ENCODE peak calls at places on chromosomes 2 and 18, in eight cellular contexts. One of them, this sample, is unnamed.

GRCh38 chr18:8744038-8744437 is 38.7 kb downstream of the MTCL1 start:
- DNase-seq in neural crest cell: no peak
- DNase-seq in progenitor cell of endocrine pancreas: no peak
- DNase-seq in AG09319: no peak
- DNase-seq in fibroblast of mammary gland: no peak
- DNase-seq in brain microvascular endothelial cell: no peak
- DNase-seq in neural progenitor cell: no peak
- DNase-seq in WTC11: no peak
- DNase-seq in this sample: no peak

GRCh38 chr2:234533631-234534030 is 36.8 kb upstream of the ARL4C start:
- DNase-seq in fibroblast of mammary gland: no peak
- DNase-seq in brain microvascular endothelial cell: no peak
- DNase-seq in progenitor cell of endocrine pancreas: no peak
- DNase-seq in AG09319: no peak
- DNase-seq in WTC11: no peak
- DNase-seq in neural crest cell: peak; percentile 29
- DNase-seq in neural progenitor cell: peak; percentile 61
- DNase-seq in this sample: no peak

GRCh38 chr2:237062585-237062984 is 23.1 kb upstream of the COPS8 start:
- DNase-seq in AG09319: no peak
- DNase-seq in WTC11: no peak
- DNase-seq in neural progenitor cell: peak; percentile 31
- DNase-seq in fibroblast of mammary gland: peak; percentile 18
- DNase-seq in neural crest cell: no peak
- DNase-seq in brain microvascular endothelial cell: no peak
- DNase-seq in progenitor cell of endocrine pancreas: no peak
- DNase-seq in this sample: no peak

GRCh38 chr2:54648256-54648655 is 75.2 kb upstream of the EML6 start:
- DNase-seq in neural crest cell: no peak
- DNase-seq in WTC11: no peak
- DNase-seq in fibroblast of mammary gland: no peak
- DNase-seq in brain microvascular endothelial cell: no peak
- DNase-seq in neural progenitor cell: no peak
- DNase-seq in progenitor cell of endocrine pancreas: no peak
- DNase-seq in AG09319: no peak
- DNase-seq in this sample: no peak

GRCh38 chr18:24679062-24679461 is 218.6 kb downstream of the HRH4 start:
- DNase-seq in WTC11: no peak
- DNase-seq in neural progenitor cell: no peak
- DNase-seq in neural crest cell: no peak
- DNase-seq in fibroblast of mammary gland: no peak
- DNase-seq in AG09319: no peak
- DNase-seq in brain microvascular endothelial cell: no peak
- DNase-seq in progenitor cell of endocrine pancreas: no peak
- DNase-seq in this sample: no peak

GRCh38 chr2:156908825-156909224 is 348.7 kb upstream of the GALNT5 start:
- DNase-seq in neural crest cell: no peak
- DNase-seq in AG09319: peak; percentile 37
- DNase-seq in brain microvascular endothelial cell: peak; percentile 50
- DNase-seq in fibroblast of mammary gland: peak; percentile 85
- DNase-seq in neural progenitor cell: no peak
- DNase-seq in WTC11: no peak
- DNase-seq in progenitor cell of endocrine pancreas: no peak
- DNase-seq in this sample: no peak

GRCh38 chr2:104897515-104898184 is 43.7 kb downstream of the POU3F3 start:
- DNase-seq in brain microvascular endothelial cell: no peak
- DNase-seq in neural crest cell: no peak
- DNase-seq in AG09319: peak; percentile 3
- DNase-seq in fibroblast of mammary gland: peak; percentile 98
- DNase-seq in WTC11: no peak
- DNase-seq in progenitor cell of endocrine pancreas: no peak
- DNase-seq in neural progenitor cell: no peak
- DNase-seq in this sample: no peak

GRCh38 chr18:79738041-79738461 is 58.4 kb downstream of the CTDP1 start:
- DNase-seq in AG09319: no peak
- DNase-seq in progenitor cell of endocrine pancreas: no peak
- DNase-seq in WTC11: no peak
- DNase-seq in neural progenitor cell: no peak
- DNase-seq in neural crest cell: no peak
- DNase-seq in brain microvascular endothelial cell: no peak
- DNase-seq in fibroblast of mammary gland: no peak
- DNase-seq in this sample: no peak

GRCh38 chr2:85723707-85724360 is 29.7 kb downstream of the GNLY start:
- DNase-seq in neural progenitor cell: no peak
- DNase-seq in WTC11: no peak
- DNase-seq in progenitor cell of endocrine pancreas: no peak
- DNase-seq in AG09319: no peak
- DNase-seq in neural crest cell: no peak
- DNase-seq in brain microvascular endothelial cell: no peak
- DNase-seq in fibroblast of mammary gland: peak; percentile 45
- DNase-seq in this sample: no peak

GRCh38 chr2:234308073-234308813 is 188.6 kb downstream of the ARL4C start:
- DNase-seq in neural progenitor cell: no peak
- DNase-seq in brain microvascular endothelial cell: peak; percentile 86
- DNase-seq in progenitor cell of endocrine pancreas: no peak
- DNase-seq in AG09319: no peak
- DNase-seq in fibroblast of mammary gland: no peak
- DNase-seq in neural crest cell: no peak
- DNase-seq in WTC11: no peak
- DNase-seq in this sample: no peak

GRCh38 chr2:85779641-85780315 is 26.0 kb downstream of the ATOH8 start:
- DNase-seq in neural progenitor cell: no peak
- DNase-seq in progenitor cell of endocrine pancreas: no peak
- DNase-seq in brain microvascular endothelial cell: no peak
- DNase-seq in neural crest cell: no peak
- DNase-seq in fibroblast of mammary gland: no peak
- DNase-seq in WTC11: no peak
- DNase-seq in AG09319: no peak
- DNase-seq in this sample: no peak

GRCh38 chr2:231371430-231372054 is 24.0 kb upstream of the B3GNT7 start:
- DNase-seq in neural crest cell: no peak
- DNase-seq in neural progenitor cell: no peak
- DNase-seq in AG09319: no peak
- DNase-seq in fibroblast of mammary gland: no peak
- DNase-seq in progenitor cell of endocrine pancreas: no peak
- DNase-seq in brain microvascular endothelial cell: no peak
- DNase-seq in WTC11: no peak
- DNase-seq in this sample: no peak

GRCh38 chr2:65045651-65046050 is 10.6 kb upstream of the CEP68 start:
- DNase-seq in AG09319: no peak
- DNase-seq in neural progenitor cell: peak; percentile 70
- DNase-seq in fibroblast of mammary gland: peak; percentile 51
- DNase-seq in brain microvascular endothelial cell: peak; percentile 41
- DNase-seq in WTC11: peak; percentile 52
- DNase-seq in progenitor cell of endocrine pancreas: no peak
- DNase-seq in neural crest cell: peak; percentile 11
- DNase-seq in this sample: peak; percentile 7

GRCh38 chr18:79476031-79476917 is 80.5 kb downstream of the NFATC1 start:
- DNase-seq in fibroblast of mammary gland: no peak
- DNase-seq in WTC11: no peak
- DNase-seq in neural progenitor cell: no peak
- DNase-seq in neural crest cell: no peak
- DNase-seq in brain microvascular endothelial cell: no peak
- DNase-seq in progenitor cell of endocrine pancreas: no peak
- DNase-seq in AG09319: no peak
- DNase-seq in this sample: no peak

GRCh38 chr2:16351541-16351940 is 314.1 kb downstream of the CYRIA start:
- DNase-seq in progenitor cell of endocrine pancreas: no peak
- DNase-seq in fibroblast of mammary gland: no peak
- DNase-seq in brain microvascular endothelial cell: no peak
- DNase-seq in WTC11: no peak
- DNase-seq in AG09319: no peak
- DNase-seq in neural crest cell: no peak
- DNase-seq in neural progenitor cell: no peak
- DNase-seq in this sample: no peak

GRCh38 chr2:196808281-196808680 is 874 bp downstream of the C2orf66 start:
- DNase-seq in brain microvascular endothelial cell: no peak
- DNase-seq in neural progenitor cell: no peak
- DNase-seq in WTC11: no peak
- DNase-seq in fibroblast of mammary gland: no peak
- DNase-seq in AG09319: no peak
- DNase-seq in progenitor cell of endocrine pancreas: no peak
- DNase-seq in neural crest cell: no peak
- DNase-seq in this sample: no peak

GRCh38 chr2:185188656-185189055 is 549.9 kb upstream of the FSIP2 start:
- DNase-seq in AG09319: no peak
- DNase-seq in progenitor cell of endocrine pancreas: no peak
- DNase-seq in neural progenitor cell: peak; percentile 8
- DNase-seq in WTC11: no peak
- DNase-seq in fibroblast of mammary gland: no peak
- DNase-seq in brain microvascular endothelial cell: no peak
- DNase-seq in neural crest cell: no peak
- DNase-seq in this sample: peak; percentile 7

GRCh38 chr2:185185044-185185443 is 553.6 kb upstream of the FSIP2 start:
- DNase-seq in neural progenitor cell: no peak
- DNase-seq in progenitor cell of endocrine pancreas: no peak
- DNase-seq in AG09319: no peak
- DNase-seq in neural crest cell: no peak
- DNase-seq in brain microvascular endothelial cell: no peak
- DNase-seq in fibroblast of mammary gland: no peak
- DNase-seq in WTC11: no peak
- DNase-seq in this sample: no peak

GRCh38 chr2:185181901-185182300 is 556.7 kb upstream of the FSIP2 start:
- DNase-seq in brain microvascular endothelial cell: no peak
- DNase-seq in neural progenitor cell: no peak
- DNase-seq in WTC11: no peak
- DNase-seq in AG09319: no peak
- DNase-seq in fibroblast of mammary gland: no peak
- DNase-seq in progenitor cell of endocrine pancreas: no peak
- DNase-seq in neural crest cell: no peak
- DNase-seq in this sample: no peak

GRCh38 chr2:185187421-185187820 is 551.2 kb upstream of the FSIP2 start:
- DNase-seq in progenitor cell of endocrine pancreas: no peak
- DNase-seq in brain microvascular endothelial cell: no peak
- DNase-seq in AG09319: no peak
- DNase-seq in neural progenitor cell: no peak
- DNase-seq in fibroblast of mammary gland: no peak
- DNase-seq in WTC11: no peak
- DNase-seq in neural crest cell: no peak
- DNase-seq in this sample: no peak
- TF ChIP-seq CTCF in progenitor cell of endocrine pancreas: no peak
- TF ChIP-seq CTCF in brain microvascular endothelial cell: no peak
- TF ChIP-seq CTCF in AG09319: no peak
- TF ChIP-seq CTCF in neural progenitor cell: no peak
- TF ChIP-seq CTCF in fibroblast of mammary gland: no peak
- TF ChIP-seq CTCF in WTC11: no peak
- TF ChIP-seq CTCF in neural crest cell: no peak
- TF ChIP-seq CTCF in this sample: no peak

GRCh38 chr2:206442854-206443734 is at the start of gene ADAM23:
- DNase-seq in AG09319: no peak
- DNase-seq in progenitor cell of endocrine pancreas: peak; percentile 26
- DNase-seq in neural progenitor cell: peak; percentile 92
- DNase-seq in brain microvascular endothelial cell: peak; percentile 29
- DNase-seq in fibroblast of mammary gland: peak; percentile 44
- DNase-seq in neural crest cell: peak; percentile 69
- DNase-seq in WTC11: peak; percentile 78
- DNase-seq in this sample: peak; percentile 80
- TF ChIP-seq CTCF in AG09319: no peak
- TF ChIP-seq CTCF in progenitor cell of endocrine pancreas: peak; percentile 62
- TF ChIP-seq CTCF in neural progenitor cell: peak; percentile 74
- TF ChIP-seq CTCF in brain microvascular endothelial cell: peak; percentile 20
- TF ChIP-seq CTCF in fibroblast of mammary gland: peak; percentile 5
- TF ChIP-seq CTCF in neural crest cell: peak; percentile 54
- TF ChIP-seq CTCF in WTC11: no peak
- TF ChIP-seq CTCF in this sample: peak; percentile 33

GRCh38 chr2:170840717-170841210 is 24.1 kb downstream of the GAD1 start:
- DNase-seq in neural progenitor cell: no peak
- DNase-seq in WTC11: no peak
- DNase-seq in brain microvascular endothelial cell: no peak
- DNase-seq in progenitor cell of endocrine pancreas: no peak
- DNase-seq in AG09319: no peak
- DNase-seq in fibroblast of mammary gland: no peak
- DNase-seq in neural crest cell: no peak
- DNase-seq in this sample: no peak

GRCh38 chr2:170845343-170845742 is 28.7 kb downstream of the GAD1 start:
- DNase-seq in WTC11: peak; percentile 77
- DNase-seq in AG09319: no peak
- DNase-seq in brain microvascular endothelial cell: no peak
- DNase-seq in fibroblast of mammary gland: no peak
- DNase-seq in neural progenitor cell: peak; percentile 55
- DNase-seq in neural crest cell: no peak
- DNase-seq in progenitor cell of endocrine pancreas: no peak
- DNase-seq in this sample: peak; percentile 27

GRCh38 chr2:170846318-170846717 is 29.6 kb downstream of the GAD1 start:
- DNase-seq in AG09319: no peak
- DNase-seq in neural crest cell: no peak
- DNase-seq in progenitor cell of endocrine pancreas: no peak
- DNase-seq in fibroblast of mammary gland: no peak
- DNase-seq in brain microvascular endothelial cell: no peak
- DNase-seq in WTC11: no peak
- DNase-seq in neural progenitor cell: no peak
- DNase-seq in this sample: no peak

GRCh38 chr2:170842785-170843184 is 26.1 kb downstream of the GAD1 start:
- DNase-seq in fibroblast of mammary gland: peak; percentile 43
- DNase-seq in WTC11: no peak
- DNase-seq in brain microvascular endothelial cell: peak; percentile 26
- DNase-seq in AG09319: no peak
- DNase-seq in progenitor cell of endocrine pancreas: no peak
- DNase-seq in neural crest cell: no peak
- DNase-seq in neural progenitor cell: no peak
- DNase-seq in this sample: no peak

DNA sequence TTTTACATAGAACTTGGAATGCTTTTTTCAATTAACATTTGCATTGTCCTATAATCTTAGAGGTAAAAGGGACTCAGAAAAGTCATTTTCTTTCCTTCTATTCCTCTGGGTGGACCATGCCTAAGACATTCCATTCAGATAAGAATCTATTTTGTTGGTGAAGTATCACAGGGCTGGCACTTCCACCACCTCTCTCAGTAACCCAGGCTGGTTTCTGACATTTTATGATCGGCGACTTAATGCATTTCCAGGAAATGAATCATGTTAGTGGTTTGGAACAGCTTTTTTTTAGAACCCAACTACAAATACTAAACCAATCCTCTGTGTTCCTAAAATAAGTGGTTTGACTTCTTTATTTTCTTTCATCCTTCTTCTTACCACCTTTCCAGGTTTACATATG is 27.0 kb downstream of the GAD1 start:
- DNase-seq in AG09319: no peak
- DNase-seq in neural crest cell: no peak
- DNase-seq in brain microvascular endothelial cell: peak; percentile 39
- DNase-seq in neural progenitor cell: no peak
- DNase-seq in progenitor cell of endocrine pancreas: no peak
- DNase-seq in WTC11: no peak
- DNase-seq in fibroblast of mammary gland: peak; percentile 57
- DNase-seq in this sample: no peak
- TF ChIP-seq CTCF in AG09319: no peak
- TF ChIP-seq CTCF in neural crest cell: no peak
- TF ChIP-seq CTCF in brain microvascular endothelial cell: no peak
- TF ChIP-seq CTCF in neural progenitor cell: no peak
- TF ChIP-seq CTCF in progenitor cell of endocrine pancreas: no peak
- TF ChIP-seq CTCF in WTC11: no peak
- TF ChIP-seq CTCF in fibroblast of mammary gland: no peak
- TF ChIP-seq CTCF in this sample: no peak

GRCh38 chr18:5106730-5107129 is 90.3 kb downstream of the AKAIN1 start:
- DNase-seq in brain microvascular endothelial cell: no peak
- DNase-seq in fibroblast of mammary gland: no peak
- DNase-seq in AG09319: no peak
- DNase-seq in neural crest cell: no peak
- DNase-seq in neural progenitor cell: peak; percentile 12
- DNase-seq in WTC11: no peak
- DNase-seq in progenitor cell of endocrine pancreas: no peak
- DNase-seq in this sample: no peak
- TF ChIP-seq CTCF in brain microvascular endothelial cell: no peak
- TF ChIP-seq CTCF in fibroblast of mammary gland: no peak
- TF ChIP-seq CTCF in AG09319: no peak
- TF ChIP-seq CTCF in neural crest cell: no peak
- TF ChIP-seq CTCF in neural progenitor cell: peak; percentile 61
- TF ChIP-seq CTCF in WTC11: no peak
- TF ChIP-seq CTCF in progenitor cell of endocrine pancreas: peak; percentile 45
- TF ChIP-seq CTCF in this sample: no peak

GRCh38 chr18:26689226-26689913 is 141.0 kb upstream of the KCTD1 start:
- DNase-seq in WTC11: no peak
- DNase-seq in fibroblast of mammary gland: no peak
- DNase-seq in neural progenitor cell: no peak
- DNase-seq in AG09319: no peak
- DNase-seq in brain microvascular endothelial cell: no peak
- DNase-seq in progenitor cell of endocrine pancreas: no peak
- DNase-seq in neural crest cell: no peak
- DNase-seq in this sample: no peak
- TF ChIP-seq CTCF in WTC11: no peak
- TF ChIP-seq CTCF in fibroblast of mammary gland: no peak
- TF ChIP-seq CTCF in neural progenitor cell: no peak
- TF ChIP-seq CTCF in AG09319: no peak
- TF ChIP-seq CTCF in brain microvascular endothelial cell: no peak
- TF ChIP-seq CTCF in progenitor cell of endocrine pancreas: no peak
- TF ChIP-seq CTCF in neural crest cell: no peak
- TF ChIP-seq CTCF in this sample: no peak